ENCODE peak calls at places on chromosomes 13 and 19, in eight cellular contexts. S is PC-3, F is neural progenitor cell, G is GM23338, T is PC-9, L is IMR-90, H is HCT116, C is H1. P is an unnamed sample.

GRCh38 chr19:33621811-33622504 is at the start of gene CHST8:
- DNase-seq in S (no peak), F (peak; percentile 92), G (peak; percentile 82), T (no peak), L (no peak), H (no peak), C (peak; percentile 86), P (peak; percentile 18)

GRCh38 chr13:95533545-95534135 is 18.9 kb upstream of the CLDN10 start:
- DNase-seq in S (no peak), F (peak; percentile 44), G (peak; percentile 64), T (no peak), L (no peak), H (no peak), C (peak; percentile 54), P (no peak)

GRCh38 chr13:20141238-20142018 is 19.4 kb downstream of the GJA3 start:
- DNase-seq in S (no peak), F (no peak), G (no peak), T (no peak), L (no peak), H (no peak), C (no peak), P (no peak)

GRCh38 chr13:31050486-31051400 is 111.0 kb downstream of the HSPH1 start:
- DNase-seq in S (peak; percentile 18), F (peak; percentile 20), G (no peak), T (no peak), L (peak; percentile 57), H (no peak), C (no peak), P (no peak)

GRCh38 chr13:19782049-19782726 is 557 bp downstream of the PSPC1 start:
- DNase-seq in S (peak; percentile 26), F (peak; percentile 58), G (peak; percentile 52), T (peak; percentile 16), L (peak; percentile 45), H (no peak), C (peak; percentile 57), P (peak; percentile 54)

GRCh38 chr19:55867101-55867500 is 30.8 kb downstream of the NLRP4 start:
- DNase-seq in S (no peak), F (no peak), G (no peak), T (no peak), L (no peak), H (no peak), C (no peak), P (no peak)

GRCh38 chr13:43934273-43934672 is 54.6 kb downstream of the LACC1 start:
- DNase-seq in S (peak; percentile 46), F (no peak), G (no peak), T (no peak), L (peak; percentile 29), H (no peak), C (no peak), P (peak; percentile 20)

GRCh38 chr19:49761625-49762311 is 1.3 kb downstream of the TSKS start:
- DNase-seq in S (peak; percentile 31), F (no peak), G (peak; percentile 73), T (no peak), L (peak; percentile 56), H (no peak), C (no peak), P (no peak)

GRCh38 chr19:29667390-29667783 is 2.1 kb downstream of the PLEKHF1 start:
- DNase-seq in S (no peak), F (no peak), G (no peak), T (no peak), L (no peak), H (no peak), C (no peak), P (no peak)

DNA sequence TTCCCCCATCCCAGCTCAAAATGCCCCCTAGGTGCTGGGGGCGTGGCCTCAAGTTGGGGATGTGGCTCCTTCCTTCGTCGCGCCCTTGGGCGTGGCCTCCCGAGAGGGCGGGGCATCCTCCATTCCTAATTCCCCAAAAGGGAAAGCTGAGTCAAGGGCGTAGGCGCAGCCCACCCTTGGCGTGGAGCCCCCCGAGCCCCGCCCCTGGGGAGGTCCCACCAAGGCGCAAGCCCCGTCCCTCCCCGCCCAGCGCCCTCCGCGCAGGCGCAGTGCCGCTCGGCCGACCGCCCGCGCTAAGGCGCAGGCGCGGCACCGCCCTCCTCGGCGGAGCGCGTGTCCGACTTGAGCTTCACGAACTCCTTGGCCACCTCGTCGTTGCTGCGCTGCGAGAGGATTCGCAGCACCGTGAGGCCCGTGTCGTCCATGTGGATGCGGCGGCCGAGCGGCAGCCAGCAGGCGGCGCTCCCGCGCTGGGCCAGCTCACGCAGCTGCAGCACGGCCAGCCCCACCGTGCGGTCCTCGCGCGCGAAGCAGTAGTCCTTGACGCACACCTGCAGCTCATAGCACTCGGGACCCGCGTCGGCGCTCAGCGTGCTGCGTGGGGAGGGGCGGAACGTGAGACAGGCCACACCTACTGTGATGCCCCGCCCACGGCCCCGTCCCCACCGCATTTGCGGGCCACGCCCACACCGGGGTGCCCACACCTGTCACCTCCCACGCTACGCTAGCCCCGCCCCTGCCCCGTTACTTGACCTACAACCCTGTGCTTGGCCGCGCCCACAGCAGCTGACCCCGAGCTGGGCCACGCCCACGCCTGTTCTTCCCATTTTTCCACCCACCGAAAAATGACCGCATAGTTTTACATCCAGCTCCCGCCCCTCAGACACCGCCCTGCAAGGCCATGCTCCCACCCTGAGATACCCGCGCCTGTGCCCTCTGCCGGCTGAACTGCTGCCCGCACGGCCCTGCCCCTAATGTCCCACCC is 50.6 kb downstream of the COLGALT1 start:
- DNase-seq in S (peak; percentile 58), F (peak; percentile 96), G (peak; percentile 97), T (peak; percentile 85), L (peak; percentile 56), H (peak; percentile 92), C (peak; percentile 98), P (peak; percentile 30)
- TF ChIP-seq CTCF in S (peak; percentile 58), F (peak; percentile 72), G (peak; percentile 69), T (peak; percentile 69), L (peak; percentile 55), H (peak; percentile 94), C (peak; percentile 87), P (peak; percentile 25)

GRCh38 chr13:73109969-73110368 is 51.2 kb downstream of the KLF5 start:
- DNase-seq in S (no peak), F (no peak), G (no peak), T (no peak), L (no peak), H (no peak), C (no peak), P (no peak)

GRCh38 chr13:73106513-73107214 is 47.9 kb downstream of the KLF5 start:
- DNase-seq in S (no peak), F (no peak), G (no peak), T (no peak), L (no peak), H (no peak), C (no peak), P (no peak)

GRCh38 chr13:73107459-73107858 is 48.7 kb downstream of the KLF5 start:
- DNase-seq in S (no peak), F (peak; percentile 13), G (no peak), T (no peak), L (no peak), H (no peak), C (no peak), P (no peak)

GRCh38 chr13:73109288-73109899 is 50.6 kb downstream of the KLF5 start:
- DNase-seq in S (no peak), F (no peak), G (no peak), T (no peak), L (no peak), H (no peak), C (no peak), P (no peak)

GRCh38 chr13:73107970-73108369 is 49.2 kb downstream of the KLF5 start:
- DNase-seq in S (no peak), F (no peak), G (no peak), T (no peak), L (no peak), H (no peak), C (no peak), P (no peak)
- H2AFZ ChIP-seq in S (no peak overlapping the region), F (no peak overlapping the region), G (no peak overlapping the region), T (no peak overlapping the region), L (no peak overlapping the region), H (no peak overlapping the region), C (no peak overlapping the region), P (peak overlapping the region; percentile 40)

GRCh38 chr13:80924596-80924995 is 583.7 kb upstream of the SPRY2 start:
- DNase-seq in S (no peak), F (no peak), G (no peak), T (no peak), L (no peak), H (no peak), C (no peak), P (peak; percentile 6)
- TF ChIP-seq CTCF in S (no peak), F (no peak), G (no peak), T (no peak), L (no peak), H (no peak), C (no peak), P (no peak)

GRCh38 chr19:11596156-11596555 is 1.1 kb upstream of the ZNF627 start:
- DNase-seq in S (no peak), F (no peak), G (no peak), T (no peak), L (no peak), H (no peak), C (no peak), P (no peak)
- H2AFZ ChIP-seq in S (no peak overlapping the region), F (no peak overlapping the region), G (no peak overlapping the region), T (no peak overlapping the region), L (peak overlapping the region; percentile 23), H (no peak overlapping the region), C (no peak overlapping the region), P (no peak overlapping the region)

GRCh38 chr19:1149259-1150045 is 24.6 kb downstream of the SBNO2 start:
- DNase-seq in S (no peak), F (no peak), G (no peak), T (no peak), L (no peak), H (no peak), C (no peak), P (no peak)
- TF ChIP-seq CTCF in S (no peak), F (no peak), G (no peak), T (no peak), L (no peak), H (no peak), C (peak; percentile 12), P (no peak)

GRCh38 chr19:45676851-45677263 is 8.8 kb downstream of the GIPR start:
- DNase-seq in S (no peak), F (no peak), G (peak; percentile 87), T (no peak), L (no peak), H (no peak), C (peak; percentile 85), P (no peak)
- H2AFZ ChIP-seq in S (peak overlapping the region; percentile 61), F (no peak overlapping the region), G (peak overlapping the region; percentile 99), T (peak overlapping the region; percentile 93), L (peak overlapping the region; percentile 79), H (no peak overlapping the region), C (peak overlapping the region; percentile 97), P (peak overlapping the region; percentile 63)

GRCh38 chr19:36528921-36529518 is 949 bp upstream of the ZNF260 start:
- DNase-seq in S (no peak), F (peak; percentile 48), G (peak; percentile 58), T (no peak), L (no peak), H (no peak), C (peak; percentile 43), P (no peak)
- TF ChIP-seq CTCF in S (no peak), F (no peak), G (no peak), T (no peak), L (no peak), H (no peak), C (no peak), P (no peak)

DNA sequence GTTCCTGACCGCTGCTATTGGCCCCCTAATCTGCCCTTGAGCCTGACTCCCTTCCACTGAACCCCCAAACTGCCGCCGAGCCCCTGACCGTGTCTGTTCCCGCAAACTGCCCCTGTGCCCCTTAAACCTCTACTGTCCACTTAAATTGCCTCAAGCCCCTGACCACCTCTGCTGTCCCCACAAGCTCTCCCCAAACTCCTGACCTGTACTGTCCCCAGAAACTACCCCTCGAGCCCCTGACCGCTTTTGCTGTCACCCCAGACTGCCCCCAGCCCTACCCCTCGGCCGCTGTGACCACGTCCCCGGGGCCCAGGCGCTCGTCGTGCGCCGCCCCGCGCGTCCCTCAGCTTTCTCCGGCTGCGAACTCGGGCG is 382 bp downstream of the ZNF77 start:
- DNase-seq in S (no peak), F (no peak), G (no peak), T (no peak), L (no peak), H (no peak), C (no peak), P (no peak)
- H2AFZ ChIP-seq in S (peak overlapping the region; percentile 77), F (peak overlapping the region; percentile 71), G (peak overlapping the region; percentile 86), T (peak overlapping the region; percentile 93), L (peak overlapping the region; percentile 95), H (no peak overlapping the region), C (peak overlapping the region; percentile 6), P (peak overlapping the region; percentile 84)